ENCODE peak calls at places on chromosomes 4 and X, in seven cellular contexts. One of them, this sample, is unnamed.

GRCh38 chr4:29319663-29320340 is 1400.4 kb upstream of the PCDH7 start:
- DNase-seq in A549: no peak
- DNase-seq in GM12878: no peak
- DNase-seq in upper lobe of right lung: no peak
- DNase-seq in lower leg skin: no peak
- DNase-seq in AG09309: no peak
- DNase-seq in CD8-positive, alpha-beta T cell: no peak
- DNase-seq in this sample: no peak

GRCh38 chrX:139554367-139554766 is 23.8 kb downstream of the F9 start:
- DNase-seq in A549: no peak
- DNase-seq in CD8-positive, alpha-beta T cell: no peak
- DNase-seq in GM12878: no peak
- DNase-seq in AG09309: no peak
- DNase-seq in lower leg skin: no peak
- DNase-seq in upper lobe of right lung: no peak
- DNase-seq in this sample: peak; percentile 13

GRCh38 chrX:16516473-16516872 is 133.5 kb upstream of the S100G start:
- DNase-seq in A549: no peak
- DNase-seq in CD8-positive, alpha-beta T cell: no peak
- DNase-seq in AG09309: peak; percentile 27
- DNase-seq in GM12878: no peak
- DNase-seq in upper lobe of right lung: no peak
- DNase-seq in lower leg skin: no peak
- DNase-seq in this sample: no peak

GRCh38 chrX:119427024-119427794 is 28.1 kb downstream of the SLC25A43 start:
- DNase-seq in A549: no peak
- DNase-seq in upper lobe of right lung: no peak
- DNase-seq in lower leg skin: no peak
- DNase-seq in AG09309: no peak
- DNase-seq in CD8-positive, alpha-beta T cell: peak; percentile 56
- DNase-seq in GM12878: peak; percentile 28
- DNase-seq in this sample: peak; percentile 41

GRCh38 chr4:7584133-7584532 is 149.4 kb upstream of the PSAPL1 start:
- DNase-seq in AG09309: no peak
- DNase-seq in A549: no peak
- DNase-seq in upper lobe of right lung: no peak
- DNase-seq in GM12878: no peak
- DNase-seq in CD8-positive, alpha-beta T cell: no peak
- DNase-seq in lower leg skin: no peak
- DNase-seq in this sample: no peak

GRCh38 chr4:186900232-186900900 is 176.7 kb upstream of the FAT1 start:
- DNase-seq in CD8-positive, alpha-beta T cell: no peak
- DNase-seq in lower leg skin: no peak
- DNase-seq in upper lobe of right lung: no peak
- DNase-seq in GM12878: no peak
- DNase-seq in A549: peak; percentile 29
- DNase-seq in AG09309: peak; percentile 45
- DNase-seq in this sample: no peak

GRCh38 chr4:18847276-18847890 is 825.8 kb upstream of the LCORL start:
- DNase-seq in upper lobe of right lung: no peak
- DNase-seq in lower leg skin: no peak
- DNase-seq in CD8-positive, alpha-beta T cell: no peak
- DNase-seq in AG09309: no peak
- DNase-seq in GM12878: no peak
- DNase-seq in A549: no peak
- DNase-seq in this sample: no peak

GRCh38 chrX:129792586-129793291 is 13.0 kb downstream of the SASH3 start:
- DNase-seq in upper lobe of right lung: no peak
- DNase-seq in A549: no peak
- DNase-seq in GM12878: no peak
- DNase-seq in lower leg skin: no peak
- DNase-seq in AG09309: no peak
- DNase-seq in CD8-positive, alpha-beta T cell: no peak
- DNase-seq in this sample: no peak

GRCh38 chr4:158667651-158668198 is 4.0 kb downstream of the C4orf46 start:
- DNase-seq in A549: peak; percentile 43
- DNase-seq in lower leg skin: no peak
- DNase-seq in upper lobe of right lung: no peak
- DNase-seq in GM12878: no peak
- DNase-seq in CD8-positive, alpha-beta T cell: no peak
- DNase-seq in AG09309: no peak
- DNase-seq in this sample: peak; percentile 15

GRCh38 chr4:35459045-35459444 is 785.3 kb downstream of the ARAP2 start:
- DNase-seq in AG09309: no peak
- DNase-seq in GM12878: no peak
- DNase-seq in A549: no peak
- DNase-seq in upper lobe of right lung: no peak
- DNase-seq in lower leg skin: no peak
- DNase-seq in CD8-positive, alpha-beta T cell: no peak
- DNase-seq in this sample: no peak

GRCh38 chrX:123263246-123263757 is 79.2 kb downstream of the GRIA3 start:
- DNase-seq in A549: no peak
- DNase-seq in GM12878: no peak
- DNase-seq in AG09309: no peak
- DNase-seq in lower leg skin: no peak
- DNase-seq in upper lobe of right lung: no peak
- DNase-seq in CD8-positive, alpha-beta T cell: no peak
- DNase-seq in this sample: no peak

GRCh38 chrX:120304241-120304640 is 7.0 kb downstream of the TMEM255A start:
- DNase-seq in lower leg skin: no peak
- DNase-seq in GM12878: no peak
- DNase-seq in CD8-positive, alpha-beta T cell: no peak
- DNase-seq in AG09309: no peak
- DNase-seq in A549: no peak
- DNase-seq in upper lobe of right lung: no peak
- DNase-seq in this sample: no peak

GRCh38 chr4:54423066-54423465 is 194.0 kb downstream of the PDGFRA start:
- DNase-seq in CD8-positive, alpha-beta T cell: no peak
- DNase-seq in upper lobe of right lung: no peak
- DNase-seq in lower leg skin: no peak
- DNase-seq in A549: no peak
- DNase-seq in AG09309: peak; percentile 21
- DNase-seq in GM12878: no peak
- DNase-seq in this sample: no peak

GRCh38 chr4:20487446-20487845 is 212.8 kb upstream of the PACRGL start:
- DNase-seq in CD8-positive, alpha-beta T cell: no peak
- DNase-seq in A549: no peak
- DNase-seq in upper lobe of right lung: no peak
- DNase-seq in GM12878: no peak
- DNase-seq in lower leg skin: no peak
- DNase-seq in AG09309: no peak
- DNase-seq in this sample: no peak

GRCh38 chrX:68892651-68893050 is 63.8 kb downstream of the EFNB1 start:
- DNase-seq in GM12878: no peak
- DNase-seq in A549: no peak
- DNase-seq in lower leg skin: no peak
- DNase-seq in AG09309: no peak
- DNase-seq in upper lobe of right lung: no peak
- DNase-seq in CD8-positive, alpha-beta T cell: no peak
- DNase-seq in this sample: no peak

GRCh38 chr4:128287159-128287870 is at the start of gene PGRMC2:
- DNase-seq in GM12878: no peak
- DNase-seq in upper lobe of right lung: no peak
- DNase-seq in AG09309: no peak
- DNase-seq in CD8-positive, alpha-beta T cell: no peak
- DNase-seq in A549: peak; percentile 8
- DNase-seq in lower leg skin: peak; percentile 47
- DNase-seq in this sample: no peak

GRCh38 chr4:123941306-123941705 is 544.7 kb downstream of the SPRY1 start:
- DNase-seq in A549: no peak
- DNase-seq in AG09309: no peak
- DNase-seq in CD8-positive, alpha-beta T cell: no peak
- DNase-seq in GM12878: no peak
- DNase-seq in lower leg skin: no peak
- DNase-seq in upper lobe of right lung: no peak
- DNase-seq in this sample: no peak

GRCh38 chr4:37882665-37883296 is 8.1 kb upstream of the TBC1D1 start:
- DNase-seq in lower leg skin: no peak
- DNase-seq in A549: no peak
- DNase-seq in upper lobe of right lung: no peak
- DNase-seq in AG09309: no peak
- DNase-seq in CD8-positive, alpha-beta T cell: no peak
- DNase-seq in GM12878: no peak
- DNase-seq in this sample: no peak
- TF ChIP-seq CTCF in lower leg skin: no peak
- TF ChIP-seq CTCF in A549: no peak
- TF ChIP-seq CTCF in upper lobe of right lung: no peak
- TF ChIP-seq CTCF in AG09309: peak; percentile 9
- TF ChIP-seq CTCF in CD8-positive, alpha-beta T cell: no peak
- TF ChIP-seq CTCF in GM12878: peak; percentile 9
- TF ChIP-seq CTCF in this sample: no peak

DNA sequence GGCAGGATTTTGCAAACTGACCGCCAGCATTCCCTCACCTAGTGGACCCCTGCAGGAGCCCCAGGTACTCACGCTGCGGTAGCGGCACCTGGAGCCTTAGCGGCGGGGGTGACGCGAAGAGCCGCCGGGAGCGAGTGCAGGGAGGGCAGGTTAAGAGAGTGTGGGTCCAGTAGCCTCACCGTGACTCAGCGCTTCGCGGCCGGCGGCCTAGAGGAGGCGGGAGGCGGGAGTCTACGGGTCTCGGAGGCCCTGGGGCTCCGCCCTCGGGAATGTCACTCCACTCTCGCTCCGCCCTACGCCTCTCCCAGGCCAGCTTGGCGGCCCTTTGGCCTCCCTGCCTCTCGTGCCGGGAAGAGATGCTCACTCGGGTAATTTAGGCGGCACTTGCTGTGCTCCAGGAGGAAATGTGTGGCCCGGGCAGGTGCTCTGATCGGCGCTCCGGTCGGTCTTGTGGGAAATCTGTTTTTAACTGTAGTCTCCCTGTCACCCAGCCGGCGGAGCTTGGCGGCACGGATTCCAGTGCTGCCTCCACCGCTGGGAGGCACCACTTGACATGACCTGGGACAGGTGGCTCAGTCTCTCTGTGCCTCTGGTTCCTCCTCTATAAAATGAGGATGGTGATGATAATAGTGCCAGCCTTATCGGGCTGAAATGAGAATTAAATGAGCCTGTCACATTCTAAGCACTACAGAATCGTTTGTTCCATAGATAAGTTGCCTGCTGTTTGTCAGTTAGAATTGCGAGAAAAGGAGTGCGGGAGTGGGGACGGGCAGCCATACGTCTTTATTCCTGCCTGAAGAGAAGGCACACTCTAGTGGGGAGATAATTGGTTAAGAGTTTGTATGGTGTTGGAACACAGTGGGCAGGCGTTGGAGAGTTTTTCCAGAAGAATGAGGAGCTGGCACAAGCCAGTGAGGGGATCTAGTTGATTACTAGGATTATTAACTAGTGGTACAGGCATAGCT is at the start of gene PIR:
- DNase-seq in lower leg skin: peak; percentile 72
- DNase-seq in AG09309: peak; percentile 29
- DNase-seq in A549: peak; percentile 82
- DNase-seq in GM12878: peak; percentile 17
- DNase-seq in CD8-positive, alpha-beta T cell: peak; percentile 61
- DNase-seq in upper lobe of right lung: peak; percentile 94
- DNase-seq in this sample: peak; percentile 81
- TF ChIP-seq CTCF in lower leg skin: no peak
- TF ChIP-seq CTCF in AG09309: peak; percentile 48
- TF ChIP-seq CTCF in A549: peak; percentile 52
- TF ChIP-seq CTCF in GM12878: peak; percentile 31
- TF ChIP-seq CTCF in CD8-positive, alpha-beta T cell: no peak
- TF ChIP-seq CTCF in upper lobe of right lung: peak; percentile 36
- TF ChIP-seq CTCF in this sample: peak; percentile 21

DNA sequence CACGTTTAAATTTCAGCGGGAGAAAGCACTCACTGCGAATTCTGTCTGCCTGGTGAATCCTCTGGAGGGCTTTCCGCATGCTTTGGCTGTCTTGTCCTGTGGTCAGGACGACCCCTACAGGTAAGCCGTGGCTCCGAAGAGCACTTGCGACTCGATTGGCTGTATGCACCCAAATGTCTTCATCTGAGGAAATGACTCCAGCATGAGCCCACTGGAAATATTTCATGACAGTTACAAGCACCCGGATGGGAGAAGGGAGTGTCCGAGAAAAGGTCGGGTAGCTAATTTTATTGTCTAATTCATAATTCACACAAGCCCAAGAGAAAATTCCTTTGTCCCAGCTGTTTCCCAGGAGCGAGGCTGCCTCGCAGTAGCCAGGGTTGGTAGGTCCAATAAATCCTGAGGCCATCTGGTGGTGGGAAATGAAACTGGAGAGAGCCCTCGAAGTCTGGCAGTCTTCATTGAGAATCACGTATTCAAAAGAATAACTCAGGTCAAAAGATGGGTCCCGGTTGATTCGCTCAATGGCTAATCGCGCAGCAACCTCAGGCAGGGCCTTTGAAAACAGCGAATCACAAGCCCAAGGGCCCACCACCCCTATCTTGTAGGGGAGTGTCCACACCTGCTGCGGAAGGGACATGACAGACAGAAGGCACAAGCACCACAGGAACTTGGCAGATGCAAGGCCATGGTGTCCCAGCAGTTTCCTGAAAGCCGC is 6.6 kb downstream of the GUCY2F start:
- DNase-seq in GM12878: no peak
- DNase-seq in lower leg skin: peak; percentile 13
- DNase-seq in AG09309: no peak
- DNase-seq in upper lobe of right lung: peak; percentile 48
- DNase-seq in A549: peak; percentile 18
- DNase-seq in CD8-positive, alpha-beta T cell: no peak
- DNase-seq in this sample: no peak
- TF ChIP-seq CTCF in GM12878: no peak
- TF ChIP-seq CTCF in lower leg skin: no peak
- TF ChIP-seq CTCF in AG09309: peak; percentile 67
- TF ChIP-seq CTCF in upper lobe of right lung: peak; percentile 50
- TF ChIP-seq CTCF in A549: peak; percentile 50
- TF ChIP-seq CTCF in CD8-positive, alpha-beta T cell: no peak
- TF ChIP-seq CTCF in this sample: no peak

DNA sequence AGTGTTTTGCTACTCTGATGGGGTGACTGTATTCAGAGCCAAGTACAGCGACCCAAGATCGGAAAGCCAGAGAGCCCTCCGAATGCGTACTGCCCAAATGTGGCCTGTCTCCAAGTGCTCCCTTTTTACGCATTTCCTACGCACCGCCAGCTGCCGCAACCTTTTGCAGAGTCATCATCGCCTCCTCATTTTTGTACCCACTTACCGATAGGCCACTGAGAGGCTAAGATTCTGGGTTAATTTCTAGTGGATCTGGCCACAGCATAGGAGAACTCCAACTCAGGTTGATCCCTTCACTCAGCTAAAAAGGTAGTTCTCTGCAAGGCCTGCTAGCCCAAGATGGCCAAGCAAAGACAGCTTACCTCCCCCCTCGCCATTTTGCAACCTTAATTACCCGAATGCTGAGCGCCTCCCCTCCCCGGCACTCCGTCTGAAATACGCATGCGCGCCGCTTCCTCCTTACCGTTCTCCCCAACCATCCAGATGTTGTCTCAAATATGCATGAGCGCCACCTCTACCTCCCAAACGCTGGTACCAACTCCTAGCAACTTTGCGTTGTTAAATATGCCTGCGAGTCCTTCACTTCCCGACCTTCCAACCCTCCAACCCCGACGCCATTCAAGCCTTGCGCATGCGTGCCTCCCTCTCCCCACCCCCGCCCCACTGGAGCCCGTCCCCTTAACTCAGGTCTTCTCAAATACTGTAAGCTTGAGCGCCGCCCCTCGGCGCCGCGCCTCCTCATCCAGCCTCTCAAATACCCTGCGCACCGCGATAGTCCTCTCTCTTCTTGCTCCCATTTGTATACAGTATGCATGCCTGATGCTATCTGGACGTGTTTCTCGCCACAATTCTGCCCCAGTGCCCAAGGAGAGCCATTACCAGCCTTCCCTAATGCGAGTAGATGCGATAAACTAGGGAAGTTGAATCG is 11.8 kb upstream of the ZCCHC13 start:
- DNase-seq in lower leg skin: peak; percentile 88
- DNase-seq in CD8-positive, alpha-beta T cell: peak; percentile 84
- DNase-seq in AG09309: peak; percentile 58
- DNase-seq in GM12878: peak; percentile 67
- DNase-seq in upper lobe of right lung: peak; percentile 93
- DNase-seq in A549: peak; percentile 77
- DNase-seq in this sample: peak; percentile 75
- TF ChIP-seq CTCF in lower leg skin: no peak
- TF ChIP-seq CTCF in CD8-positive, alpha-beta T cell: no peak
- TF ChIP-seq CTCF in AG09309: peak; percentile 26
- TF ChIP-seq CTCF in GM12878: peak; percentile 16
- TF ChIP-seq CTCF in upper lobe of right lung: peak; percentile 25
- TF ChIP-seq CTCF in A549: peak; percentile 17
- TF ChIP-seq CTCF in this sample: peak; percentile 31

This sample was measured in GM10248.